ENCODE peak calls at places on chromosomes 6 and 20, in eight cellular contexts. Q is activated B cell treated with CpG ODN at 0.5 μM for 24 hours, T is HTR-8/SVneo, Z is anterior cingulate cortex, G is GM06990, P is DMS 273 treated with DMSO at 0.1 percent for 48 hours, S is mucosa of descending colon, I is endothelial cell of umbilical vein. L is an unnamed sample.
A peak's percentile ranks its signal among the peaks of the same experiment; 100 is the strongest.

GRCh38 chr20:24100370-24101011 is 111.9 kb upstream of the GGTLC1 start:
- DNase-seq in G (no peak), S (peak; percentile 55), I (peak; percentile 64), Q (no peak), Z (no peak), P (peak; percentile 34), T (peak; percentile 28), L (peak; percentile 2)

GRCh38 chr6:41778895-41779294 is 805 bp downstream of the FRS3 start:
- DNase-seq in Q (no peak), I (no peak), Z (no peak), P (no peak), S (peak; percentile 37), T (no peak), G (no peak), L (no peak)

GRCh38 chr6:53659458-53659857 is 6.1 kb downstream of the KLHL31 start:
- DNase-seq in Q (no peak), T (no peak), P (no peak), G (no peak), I (no peak), Z (no peak), S (no peak), L (no peak)

GRCh38 chr20:50815162-50815989 is 20.5 kb downstream of the BCAS4 start:
- DNase-seq in I (no peak), Q (no peak), T (no peak), G (no peak), Z (no peak), P (no peak), S (no peak), L (no peak)

GRCh38 chr6:21109421-21110178 is 484.0 kb upstream of the SOX4 start:
- DNase-seq in I (peak; percentile 94), T (peak; percentile 33), Z (no peak), G (no peak), S (no peak), P (no peak), Q (no peak), L (peak; percentile 42)

GRCh38 chr6:47138046-47138445 is 95.9 kb upstream of the ADGRF1 start:
- DNase-seq in G (no peak), P (no peak), Z (no peak), T (no peak), I (peak; percentile 18), S (no peak), Q (no peak), L (no peak)

GRCh38 chr6:38131527-38131965 is 312.0 kb downstream of the ZFAND3 start:
- DNase-seq in Q (no peak), Z (no peak), P (no peak), T (no peak), G (no peak), S (no peak), I (no peak), L (peak; percentile 93)

GRCh38 chr6:47047479-47048411 is 5.6 kb upstream of the ADGRF1 start:
- DNase-seq in T (peak; percentile 70), S (peak; percentile 75), I (peak; percentile 94), G (peak; percentile 29), P (peak; percentile 77), Z (no peak), Q (no peak), L (peak; percentile 59)

GRCh38 chr20:64167676-64168075 is 3.4 kb downstream of the MYT1 start:
- DNase-seq in I (no peak), S (no peak), Z (no peak), T (no peak), G (no peak), P (no peak), Q (no peak), L (peak; percentile 6)

GRCh38 chr20:47502801-47503239 is 1.1 kb downstream of the NCOA3 start:
- DNase-seq in S (peak; percentile 33), I (peak; percentile 58), G (no peak), P (peak; percentile 41), Q (no peak), T (peak; percentile 72), Z (no peak), L (peak; percentile 28)

GRCh38 chr6:141326426-141326825 is 806.3 kb upstream of the GJE1 start:
- DNase-seq in S (no peak), I (peak; percentile 94), Q (no peak), Z (no peak), T (peak; percentile 41), P (no peak), G (no peak), L (peak; percentile 91)

GRCh38 chr6:9830808-9831207 is 584.1 kb downstream of the TFAP2A start:
- DNase-seq in I (no peak), Z (no peak), T (no peak), G (no peak), Q (no peak), S (no peak), P (no peak), L (no peak)

GRCh38 chr20:51365670-51366069 is 176.8 kb downstream of the NFATC2 start:
- DNase-seq in P (no peak), Z (no peak), I (no peak), T (peak; percentile 77), G (no peak), Q (no peak), S (no peak), L (peak; percentile 77)

GRCh38 chr6:105402090-105402980 is 547 bp downstream of the PREP start:
- DNase-seq in Q (no peak), S (peak; percentile 60), Z (no peak), P (peak; percentile 6), G (no peak), T (peak; percentile 18), I (peak; percentile 52), L (peak; percentile 8)

GRCh38 chr6:30615219-30615957 is 1.7 kb downstream of the PPP1R10 start:
- DNase-seq in S (peak; percentile 44), T (no peak), P (peak; percentile 87), Z (peak; percentile 9), Q (peak; percentile 29), G (peak; percentile 49), I (peak; percentile 85), L (peak; percentile 69)

GRCh38 chr6:101626264-101626663 is 232.8 kb downstream of the GRIK2 start:
- DNase-seq in P (no peak), G (no peak), S (no peak), T (no peak), Q (no peak), Z (no peak), I (no peak), L (no peak)

GRCh38 chr6:158049055-158050028 is 67.7 kb downstream of the SYNJ2 start:
- DNase-seq in Q (no peak), P (no peak), S (no peak), T (no peak), I (no peak), G (no peak), Z (no peak), L (no peak)

GRCh38 chr20:64116541-64117423 is 9.4 kb upstream of the NPBWR2 start:
- DNase-seq in G (no peak), I (no peak), Q (no peak), Z (no peak), S (no peak), P (no peak), T (no peak), L (no peak)

GRCh38 chr6:10518461-10519216 is 2.5 kb upstream of the GCNT2 start:
- DNase-seq in Q (no peak), T (no peak), S (peak; percentile 40), P (no peak), I (peak; percentile 88), G (no peak), Z (no peak), L (no peak)

GRCh38 chr6:122838060-122838780 is 49.2 kb downstream of the SMPDL3A start:
- DNase-seq in I (peak; percentile 17), Q (no peak), S (peak; percentile 46), T (peak; percentile 12), Z (no peak), P (no peak), G (no peak), L (no peak)

GRCh38 chr6:149513915-149514314 is 29.1 kb upstream of the ZC3H12D start:
- DNase-seq in S (no peak), T (no peak), P (no peak), G (no peak), Q (no peak), Z (no peak), I (no peak), L (no peak)

GRCh38 chr6:39897699-39898098 is 36.6 kb downstream of the MOCS1 start:
- DNase-seq in G (no peak), I (no peak), T (no peak), S (peak; percentile 67), P (no peak), Q (no peak), Z (no peak), L (no peak)

L was measured in GM04504.